ENCODE peak calls at places on chromosomes 3 and 15, in four cellular contexts. J is aorta, D is SK-N-SH, T is pulmonary artery endothelial cell. G is an unnamed sample.

GRCh38 chr3:45110185-45110833 is 35.9 kb downstream of the CDCP1 start:
- DNase-seq in J (no peak), D (no peak), T (no peak), G (no peak)

GRCh38 chr3:191330309-191330712 is at the start of gene UTS2B:
- DNase-seq in J (no peak), T (peak; percentile 45), D (no peak), G (no peak)

GRCh38 chr3:88795502-88795901 is 311.9 kb upstream of the EPHA3 start:
- DNase-seq in T (no peak), D (no peak), J (no peak), G (no peak)

GRCh38 chr3:127003175-127003555 is 20.2 kb downstream of the PLXNA1 start:
- DNase-seq in J (no peak), T (no peak), D (no peak), G (no peak)

GRCh38 chr15:75063338-75063737 is 39.9 kb downstream of the PPCDC start:
- DNase-seq in J (no peak), D (no peak), T (no peak), G (no peak)

GRCh38 chr15:75785771-75786563 is 57.3 kb upstream of the UBE2Q2 start:
- DNase-seq in D (peak; percentile 86), J (no peak), T (no peak), G (no peak)

GRCh38 chr3:149388001-149388435 is 10.6 kb upstream of the TM4SF1 start:
- DNase-seq in T (no peak), D (no peak), J (no peak), G (no peak)

GRCh38 chr3:141959921-141960554 is 83.6 kb downstream of the ATP1B3 start:
- DNase-seq in J (no peak), T (no peak), D (no peak), G (no peak)

GRCh38 chr15:29825205-29825604 is 2.9 kb upstream of the TJP1 start:
- DNase-seq in D (no peak), J (no peak), T (no peak), G (no peak)

GRCh38 chr15:83305696-83306291 is 21.3 kb upstream of the BNC1 start:
- DNase-seq in D (no peak), J (no peak), T (no peak), G (no peak)

GRCh38 chr3:113508966-113509365 is 6.0 kb downstream of the SPICE1 start:
- DNase-seq in J (no peak), T (no peak), D (no peak), G (no peak)

GRCh38 chr3:16297991-16298885 is 33.2 kb downstream of the OXNAD1 start:
- DNase-seq in D (no peak), T (no peak), J (no peak), G (no peak)

GRCh38 chr15:73480051-73480450 is 37.1 kb downstream of the REC114 start:
- DNase-seq in D (no peak), J (no peak), T (no peak), G (no peak)

GRCh38 chr3:154766765-154767503 is 313.2 kb upstream of the MME start:
- DNase-seq in J (no peak), D (no peak), T (no peak), G (no peak)

GRCh38 chr3:143574933-143575332 is 273.3 kb downstream of the SLC9A9 start:
- DNase-seq in D (no peak), J (no peak), T (no peak), G (no peak)

GRCh38 chr3:134552776-134553175 is 66.9 kb downstream of the CEP63 start:
- DNase-seq in D (no peak), J (no peak), T (no peak), G (no peak)

GRCh38 chr15:56468271-56468912 is 3.5 kb upstream of the MNS1 start:
- DNase-seq in D (no peak), T (no peak), J (no peak), G (no peak)

GRCh38 chr3:150376001-150376848 is 31.9 kb upstream of the TSC22D2 start:
- DNase-seq in T (no peak), J (no peak), D (no peak), G (peak; percentile 14)

GRCh38 chr15:29534378-29534777 is 264.8 kb upstream of the NSMCE3 start:
- DNase-seq in J (no peak), T (no peak), D (no peak), G (no peak)

GRCh38 chr3:80283783-80284182 is 516.0 kb upstream of the ROBO1 start:
- DNase-seq in J (no peak), D (no peak), T (no peak), G (no peak)

GRCh38 chr3:13662238-13662847 is 113.4 kb downstream of the FBLN2 start:
- DNase-seq in D (no peak), T (no peak), J (no peak), G (no peak)

GRCh38 chr15:74322558-74323180 is 44.8 kb downstream of the CYP11A1 start:
- DNase-seq in D (peak; percentile 88), J (peak; percentile 89), T (no peak), G (no peak)

GRCh38 chr3:168095611-168096209 is at the start of gene GOLIM4:
- DNase-seq in T (peak; percentile 93), J (peak; percentile 98), D (peak; percentile 95), G (peak; percentile 54)

GRCh38 chr15:52785672-52786406 is 4.3 kb downstream of the ONECUT1 start:
- DNase-seq in J (no peak), T (no peak), D (no peak), G (no peak)

GRCh38 chr3:194584866-194585265 is 48.4 kb downstream of the TMEM44 start:
- DNase-seq in T (peak; percentile 71), J (no peak), D (no peak), G (peak; percentile 76)

GRCh38 chr3:80244390-80244789 is 476.6 kb upstream of the ROBO1 start:
- DNase-seq in D (no peak), J (no peak), T (no peak), G (no peak)

GRCh38 chr3:37753428-37753827 is 108.3 kb upstream of the CTDSPL start:
- DNase-seq in T (no peak), D (no peak), J (no peak), G (no peak)

GRCh38 chr3:65595222-65595996 is 443.3 kb downstream of the MAGI1 start:
- DNase-seq in T (no peak), D (peak; percentile 36), J (no peak), G (no peak)

GRCh38 chr3:118628704-118629341 is 405.8 kb downstream of the IGSF11 start:
- DNase-seq in D (peak; percentile 66), J (no peak), T (peak; percentile 3), G (peak; percentile 48)

GRCh38 chr3:150342951-150343468 is 65.1 kb upstream of the TSC22D2 start:
- DNase-seq in D (no peak), J (no peak), T (no peak), G (no peak)